ENCODE peak calls at places on chromosomes 4 and X, in five cellular contexts. B is GM23248, F is fibroblast of lung, Q is MM.1S, Z is endothelial cell of umbilical vein. O is an unnamed sample.

GRCh38 chrX:53071604-53072417 is 10.4 kb upstream of the TSPYL2 start:
- DNase-seq in Z (peak), Q (peak), B (peak), F (peak), O (no peak)

GRCh38 chr4:75940692-75941253 is at the start of gene NAAA:
- DNase-seq in Z (peak), F (peak), Q (peak), B (peak), O (no peak)

GRCh38 chr4:173494013-173494970 is 35.7 kb downstream of the HAND2 start:
- DNase-seq in B (peak), Z (peak), F (peak), Q (peak), O (no peak)

GRCh38 chrX:47483310-47484268 is 567 bp upstream of the ZNF41 start:
- DNase-seq in Z (peak), F (peak), B (peak), Q (no peak), O (no peak)

GRCh38 chrX:139831689-139832456 is 101.0 kb downstream of the ATP11C start:
- DNase-seq in F (peak), B (peak), Q (peak), Z (peak), O (peak)

GRCh38 chrX:13048265-13048664 is 3.8 kb upstream of the FAM9C start:
- DNase-seq in Q (no peak), B (peak), Z (no peak), F (no peak), O (no peak)

GRCh38 chrX:151754042-151754419 is 19.5 kb downstream of the CNGA2 start:
- DNase-seq in Q (no peak), Z (no peak), B (peak), F (peak), O (no peak)

GRCh38 chrX:48487362-48487785 is 11.4 kb downstream of the FTSJ1 start:
- DNase-seq in Q (no peak), F (peak), B (peak), Z (no peak), O (no peak)

GRCh38 chrX:140510895-140511295 is 6.0 kb upstream of the SOX3 start:
- DNase-seq in Z (no peak), Q (no peak), B (no peak), F (no peak), O (no peak)

GRCh38 chrX:1853447-1853846 is 238.6 kb downstream of the ASMT start:
- DNase-seq in Q (no peak), F (no peak), Z (no peak), B (no peak), O (no peak)

GRCh38 chrX:121191779-121192178 is 144.4 kb downstream of the GLUD2 start:
- DNase-seq in Q (no peak), Z (no peak), B (no peak), F (no peak), O (no peak)

GRCh38 chr4:114200026-114200425 is 220.6 kb upstream of the ARSJ start:
- DNase-seq in F (no peak), Q (no peak), B (no peak), Z (no peak), O (no peak)

GRCh38 chr4:8394806-8395205 is 45.7 kb downstream of the ACOX3 start:
- DNase-seq in F (no peak), Q (no peak), B (no peak), Z (no peak), O (no peak)

DNA sequence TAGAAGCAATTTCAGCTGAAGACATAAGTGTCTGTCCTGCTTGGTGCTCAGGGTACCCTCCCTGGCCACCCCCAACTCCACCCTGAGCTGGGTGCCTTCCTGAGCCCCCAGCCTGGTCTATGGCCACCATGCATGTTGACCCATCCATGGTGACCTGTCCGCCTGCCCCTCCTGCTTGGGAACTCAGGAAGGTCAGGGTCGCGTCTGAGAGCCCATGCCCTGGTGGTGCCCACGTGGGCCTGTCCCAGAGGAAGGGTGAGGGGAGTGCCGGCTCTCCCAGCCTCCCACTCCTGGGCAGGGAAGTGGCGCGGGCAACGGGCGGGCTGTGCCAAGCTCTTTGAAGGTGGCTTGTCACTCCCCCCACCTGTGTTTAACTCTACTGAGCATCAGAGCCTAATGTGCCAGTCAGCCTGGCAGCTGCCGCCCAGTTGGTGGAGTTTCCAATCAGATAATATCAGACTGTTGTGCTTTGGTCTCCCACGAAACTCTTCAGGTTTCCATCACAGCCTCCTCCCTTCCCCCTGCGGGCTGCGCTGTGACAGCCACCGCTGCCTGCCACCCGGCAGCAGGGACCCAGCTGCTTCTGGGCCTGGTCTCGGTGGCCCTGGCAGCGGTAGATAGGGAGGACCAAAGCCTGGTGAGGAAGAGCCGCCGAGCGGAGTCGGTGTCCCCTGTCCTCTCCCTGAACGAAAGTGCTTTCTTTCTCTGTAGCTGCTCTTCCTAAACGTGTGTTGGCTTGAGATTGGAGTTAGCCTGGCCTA is 4.8 kb downstream of the SH3BP2 start:
- DNase-seq in Z (no peak), F (no peak), Q (no peak), B (no peak), O (no peak)
- H3K9ac ChIP-seq in Z (no peak), F (no peak), Q (no peak), B (no peak), O (no peak)

DNA sequence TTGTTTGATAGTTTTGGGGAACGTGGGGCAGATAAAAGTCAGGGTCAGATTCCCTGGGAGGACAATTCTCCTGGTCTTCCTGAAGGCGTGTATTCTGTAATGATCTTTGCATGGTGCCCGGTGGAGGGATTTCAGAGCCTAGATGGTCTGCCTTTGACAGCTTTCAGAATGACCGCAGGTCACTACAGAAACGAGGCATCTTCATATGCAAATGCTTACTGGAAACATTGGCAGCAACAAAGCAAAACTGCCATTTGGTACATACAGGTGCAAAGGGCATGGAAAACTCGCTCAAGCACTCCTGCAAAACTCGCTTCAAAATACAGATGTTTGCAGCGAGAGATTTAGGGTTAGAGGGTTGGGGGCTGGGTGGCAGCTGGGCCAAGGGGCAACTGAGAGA is 8.8 kb downstream of the C4orf50 start:
- DNase-seq in F (no peak), B (no peak), Q (no peak), Z (no peak), O (no peak)
- TF ChIP-seq EZH2 in F (no peak), B (no peak), Q (no peak), Z (no peak), O (no peak)

DNA sequence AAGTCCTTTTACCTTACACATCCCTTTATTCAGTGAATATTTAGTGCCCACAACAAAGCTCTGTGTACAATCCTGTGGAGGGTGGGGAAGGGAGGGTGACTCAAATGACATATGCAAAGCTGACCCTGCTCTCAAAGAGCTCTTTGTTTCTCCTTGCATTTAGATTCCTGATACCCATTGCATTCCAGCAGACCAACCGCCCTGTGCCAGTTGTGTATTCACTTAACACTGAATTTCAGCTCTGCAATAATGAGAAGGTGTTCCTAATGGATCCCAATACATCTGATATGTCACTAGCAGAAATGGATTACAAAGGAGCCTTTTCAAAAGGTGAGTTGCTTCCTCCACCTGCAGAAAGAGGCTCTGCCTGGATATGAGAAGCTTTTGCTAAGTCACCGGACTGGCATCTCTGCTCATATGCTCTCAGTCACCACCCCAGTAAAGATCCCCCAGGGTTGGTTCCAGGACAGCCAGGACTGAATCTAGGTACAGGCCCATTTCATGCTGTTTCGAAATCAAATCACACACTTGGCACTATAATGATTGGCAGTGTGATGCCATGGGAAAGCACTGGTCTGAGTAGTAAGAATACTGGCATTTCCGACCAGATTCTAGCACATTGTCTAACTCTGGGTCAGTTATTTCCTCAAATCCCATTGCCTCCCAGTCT is 17.1 kb upstream of the ANXA3 start:
- DNase-seq in F (peak), B (peak), Z (no peak), Q (no peak), O (no peak)
- H3K9ac ChIP-seq in F (no peak), B (no peak), Z (no peak), Q (no peak), O (no peak)

DNA sequence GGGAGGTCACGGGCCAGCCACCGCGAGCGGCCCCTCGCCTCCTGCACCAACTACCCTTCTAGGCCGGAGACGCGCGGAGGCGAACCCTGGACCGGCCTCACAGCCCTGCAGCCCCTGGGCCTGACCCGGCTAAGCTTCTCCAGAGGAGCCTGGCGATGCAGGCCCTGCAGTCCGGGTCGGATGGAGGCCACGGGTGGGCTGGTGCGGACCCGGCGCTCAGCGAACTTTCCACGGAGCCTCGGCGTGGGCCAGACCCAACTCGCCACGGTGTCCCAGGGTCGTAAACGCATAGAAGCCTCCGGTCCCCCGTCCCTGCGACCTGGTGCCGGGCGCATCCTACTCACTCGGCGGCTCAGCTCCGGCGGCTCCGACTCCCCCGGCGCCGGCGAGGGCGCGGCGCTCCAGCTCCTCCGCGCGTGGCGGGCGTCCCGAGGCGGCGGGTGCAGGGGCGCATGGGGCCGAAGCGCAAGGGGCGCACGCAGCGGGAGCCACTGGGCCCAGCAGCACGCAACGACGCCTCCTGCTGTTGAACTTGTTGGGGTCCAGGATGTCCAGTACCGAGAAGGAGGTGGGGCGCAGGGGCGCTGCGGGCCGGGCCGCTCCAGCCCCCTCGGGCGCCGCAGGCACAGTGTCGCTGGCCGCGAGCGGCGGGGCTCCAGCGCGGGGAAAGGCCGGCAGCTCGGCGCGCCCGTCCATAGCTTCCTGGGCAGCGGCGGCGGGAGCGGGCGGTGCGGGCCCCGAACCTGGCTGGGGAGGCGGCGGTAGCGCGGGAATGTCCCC is 416 bp downstream of the NKX1-1 start:
- DNase-seq in Q (no peak), Z (no peak), B (no peak), F (no peak), O (no peak)
- TF ChIP-seq EZH2 in Q (no peak), Z (no peak), B (peak), F (peak), O (no peak)

GRCh38 chr4:184385705-184386141 is 88.6 kb downstream of the IRF2 start:
- DNase-seq in Q (peak), F (no peak), B (no peak), Z (peak), O (no peak)

GRCh38 chr4:184386271-184386781 is 88.0 kb downstream of the IRF2 start:
- DNase-seq in Q (no peak), Z (no peak), B (no peak), F (no peak), O (no peak)

GRCh38 chr4:184384810-184385557 is 89.4 kb downstream of the IRF2 start:
- DNase-seq in F (no peak), Q (peak), B (no peak), Z (no peak), O (no peak)

GRCh38 chr4:184388106-184388505 is 86.2 kb downstream of the IRF2 start:
- DNase-seq in Q (no peak), Z (no peak), B (no peak), F (no peak), O (no peak)

DNA sequence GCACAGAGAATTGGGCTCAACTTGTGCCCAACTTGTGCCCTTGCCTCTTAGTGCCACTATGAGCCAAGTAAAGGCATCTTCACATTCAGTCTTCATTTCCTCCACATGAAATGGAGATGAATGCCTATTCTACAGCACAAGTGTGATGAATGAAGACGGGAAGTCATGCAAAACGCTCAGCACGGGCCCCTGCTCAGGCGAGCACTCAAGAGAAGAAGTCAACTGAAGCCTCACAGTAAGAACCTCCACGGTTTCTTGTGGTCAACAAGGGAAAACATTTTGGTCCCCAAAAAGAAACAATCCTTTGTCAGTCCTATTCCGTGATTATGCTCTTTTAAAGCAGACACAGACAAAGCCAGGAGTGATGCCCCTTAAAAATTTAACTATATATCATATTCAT is 87.0 kb downstream of the IRF2 start:
- DNase-seq in Q (no peak), B (no peak), F (no peak), Z (no peak), O (no peak)
- H3K9ac ChIP-seq in Q (no peak), B (no peak), F (no peak), Z (no peak), O (no peak)

GRCh38 chr4:44438687-44439086 is 9.9 kb downstream of the KCTD8 start:
- DNase-seq in Q (no peak), F (no peak), Z (no peak), B (no peak), O (no peak)

DNA sequence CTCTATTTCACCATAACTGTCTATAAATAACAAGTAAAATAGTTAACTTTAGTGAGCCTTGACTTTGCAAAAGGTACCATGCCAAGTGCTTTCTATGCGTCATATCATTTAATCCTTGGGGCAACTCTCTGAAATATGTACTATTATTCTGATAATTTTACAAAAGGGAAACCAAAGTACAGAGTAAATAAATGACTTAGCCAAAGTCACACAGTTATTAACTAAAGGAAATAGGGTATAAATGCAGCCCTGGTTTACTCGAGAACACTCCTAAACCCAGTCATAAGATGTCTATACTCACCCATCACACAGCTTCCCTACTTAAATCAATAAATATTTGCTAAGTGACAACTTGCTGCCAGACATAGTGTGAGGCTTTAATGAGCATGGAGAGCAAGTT is 14.4 kb downstream of the KCTD8 start:
- DNase-seq in F (no peak), Z (no peak), Q (no peak), B (no peak), O (no peak)
- TF ChIP-seq EZH2 in F (no peak), Z (no peak), Q (no peak), B (no peak), O (no peak)

DNA sequence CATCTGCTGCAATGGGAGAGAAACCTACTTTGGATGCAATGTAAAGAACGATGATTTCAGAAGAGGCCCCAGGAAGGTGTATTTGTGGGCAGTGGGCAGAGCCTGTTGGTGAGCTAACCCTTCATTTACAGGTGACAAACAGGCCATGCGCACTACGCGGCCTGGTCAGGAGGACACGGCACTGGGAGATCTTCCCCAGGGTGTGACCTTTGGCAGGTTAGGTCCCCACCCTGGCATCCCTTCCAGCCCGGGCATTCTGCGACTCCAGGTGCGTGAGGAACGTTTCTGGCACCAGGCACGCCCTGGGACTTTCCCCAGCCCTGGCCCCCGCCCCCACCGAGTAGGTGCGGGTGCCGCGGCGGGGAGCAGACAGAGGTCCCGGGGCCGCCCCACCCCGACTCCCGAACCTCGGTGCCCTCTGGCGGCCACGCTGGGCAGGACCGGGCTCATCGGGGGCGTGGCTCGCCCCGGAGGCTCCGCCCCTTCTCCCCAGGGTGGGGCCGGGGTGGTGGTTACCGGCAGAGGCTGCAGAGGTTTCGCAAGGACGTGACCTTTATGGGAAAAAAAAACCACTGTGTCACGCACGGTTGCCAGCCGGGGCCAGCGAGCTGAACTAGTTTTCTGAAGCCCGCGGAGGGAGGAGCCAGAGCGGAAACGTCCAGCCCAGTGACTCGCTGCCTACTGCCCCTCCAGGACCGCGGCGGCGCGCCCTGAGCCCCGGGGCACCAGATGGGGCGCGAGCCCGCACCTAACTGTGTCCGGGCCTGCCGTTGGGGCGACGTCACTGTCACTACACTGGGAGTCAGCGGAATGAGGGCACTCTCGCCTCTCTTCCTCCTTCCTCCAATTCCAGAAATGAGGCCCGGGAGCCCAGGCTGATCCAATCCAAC is 5.0 kb upstream of the NYX start:
- DNase-seq in Q (peak), B (peak), F (peak), Z (peak), O (no peak)
- H3K9ac ChIP-seq in Q (peak), B (peak), F (no peak), Z (peak), O (no peak)

GRCh38 chr4:25029479-25030282 is 1.1 kb downstream of the LGI2 start:
- DNase-seq in Q (peak), F (no peak), Z (no peak), B (no peak), O (no peak)
- TF ChIP-seq EZH2 in Q (no peak), F (peak), Z (peak), B (no peak), O (no peak)

GRCh38 chr4:185395956-185396723 is 416 bp upstream of the LRP2BP start:
- DNase-seq in Q (peak), Z (peak), F (peak), B (peak), O (peak)

GRCh38 chr4:185395255-185395955 is at the start of gene LRP2BP:
- DNase-seq in F (no peak), B (peak), Z (peak), Q (peak), O (peak)

GRCh38 chr4:185392156-185392555 is 3.6 kb downstream of the LRP2BP start:
- DNase-seq in B (no peak), Z (no peak), Q (no peak), F (no peak), O (no peak)

GRCh38 chr4:185396724-185397402 is at the start of gene ANKRD37:
- DNase-seq in Z (peak), Q (peak), B (peak), F (peak), O (no peak)

DNA sequence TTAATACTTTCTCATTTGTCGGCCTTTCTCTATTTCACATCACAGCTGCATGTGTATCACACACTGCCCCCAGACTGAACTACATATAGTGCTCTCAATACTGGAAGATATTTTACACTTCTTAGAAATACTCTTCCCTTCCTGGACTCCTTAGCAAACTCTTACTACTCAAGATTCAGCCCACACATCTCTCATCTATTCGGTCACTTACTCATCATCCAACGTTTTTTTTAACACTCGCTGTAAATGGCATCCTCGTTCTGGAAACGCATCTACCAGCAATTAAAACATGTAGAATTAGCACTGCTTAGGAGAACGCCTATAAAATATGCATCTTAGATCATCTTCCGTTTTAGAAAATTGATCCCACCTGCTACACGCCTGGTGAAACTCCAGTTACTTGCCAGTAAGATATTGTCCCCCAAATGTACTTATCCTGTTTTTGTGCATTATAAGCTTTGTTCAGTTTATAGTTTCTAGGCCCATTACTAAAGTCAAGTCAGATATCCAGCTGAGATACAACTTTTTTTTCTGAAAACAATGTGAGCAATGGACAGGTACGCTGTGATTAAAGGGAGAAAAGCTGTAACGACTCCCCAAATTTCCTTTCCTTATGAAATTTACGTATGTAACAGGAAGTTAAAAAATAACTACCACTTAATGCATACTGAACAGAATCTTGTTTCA is 1.0 kb downstream of the LRP2BP start:
- DNase-seq in B (peak), Z (peak), Q (no peak), F (peak), O (no peak)
- H3K9ac ChIP-seq in B (peak), Z (peak), Q (peak), F (no peak), O (no peak)